ENCODE peak calls at places on chromosomes 11 and 22, in ten cellular contexts. N is Peyer's patch, Z is non-pigmented ciliary epithelial cell, Y is AG09309, Q is dermis microvascular lymphatic vessel endothelial cell, S is Kasumi-1, J is T-cell, R is lung, H is AML-193, L is germinal center. G is an unnamed sample.

GRCh38 chr22:28299760-28300159 is 379.9 kb downstream of the TTC28 start:
- DNase-seq in L (no peak), Z (no peak), N (no peak), S (no peak), H (no peak), Q (no peak), J (no peak), Y (peak), R (no peak), G (no peak)

GRCh38 chr22:20239063-20239950 is 28.8 kb downstream of the RTN4R start:
- DNase-seq in S (peak), Z (no peak), Q (peak), Y (no peak), N (peak), J (no peak), R (no peak), H (no peak), L (no peak), G (peak)

GRCh38 chr11:57240757-57241156 is 3.7 kb upstream of the APLNR start:
- DNase-seq in J (no peak), Q (no peak), Z (no peak), R (no peak), N (no peak), L (no peak), S (no peak), Y (no peak), H (no peak), G (no peak)

GRCh38 chr11:33931032-33931431 is 39.2 kb upstream of the LMO2 start:
- DNase-seq in L (no peak), H (no peak), Y (no peak), J (no peak), S (no peak), N (no peak), Z (no peak), R (no peak), Q (no peak), G (no peak)

GRCh38 chr11:13983081-13983751 is 20.7 kb downstream of the SPON1 start:
- DNase-seq in L (no peak), S (no peak), Y (no peak), J (no peak), N (no peak), Z (no peak), R (no peak), Q (no peak), H (no peak), G (peak)

GRCh38 chr22:50016988-50017700 is 4.6 kb upstream of the IL17REL start:
- DNase-seq in H (no peak), N (no peak), S (no peak), Z (no peak), R (no peak), Q (no peak), Y (no peak), L (no peak), J (no peak), G (no peak)

GRCh38 chr11:60873533-60873932 is 6.2 kb downstream of the ZP1 start:
- DNase-seq in J (no peak), L (no peak), Q (no peak), S (no peak), N (peak), R (no peak), Y (no peak), H (no peak), Z (no peak), G (no peak)

GRCh38 chr11:124807201-124807600 is 7.0 kb upstream of the MSANTD2 start:
- DNase-seq in H (no peak), R (no peak), L (no peak), J (no peak), N (no peak), Y (no peak), S (no peak), Q (no peak), Z (no peak), G (no peak)

GRCh38 chr11:133180201-133180600 is 352.1 kb downstream of the OPCML start:
- DNase-seq in Q (no peak), J (no peak), R (no peak), L (no peak), Y (no peak), S (no peak), H (no peak), N (no peak), Z (no peak), G (no peak)

GRCh38 chr11:111604392-111605009 is 2.3 kb downstream of the SIK2 start:
- DNase-seq in H (peak), Y (no peak), N (no peak), S (peak), J (no peak), Q (peak), R (no peak), Z (no peak), L (peak), G (no peak)

GRCh38 chr22:49023161-49023878 is 804.4 kb downstream of the BRD1 start:
- DNase-seq in J (no peak), L (no peak), S (no peak), Z (no peak), N (peak), H (no peak), Q (no peak), R (no peak), Y (no peak), G (peak)

GRCh38 chr11:1826552-1827094 is 8.2 kb upstream of the SYT8 start:
- DNase-seq in Q (no peak), Y (peak), N (peak), Z (no peak), S (peak), R (no peak), H (no peak), L (no peak), J (no peak), G (peak)

GRCh38 chr11:27420722-27421572 is 51.6 kb downstream of the LGR4 start:
- DNase-seq in L (no peak), Q (no peak), Z (no peak), H (no peak), S (no peak), J (no peak), N (no peak), R (no peak), Y (no peak), G (no peak)

GRCh38 chr11:31805037-31805628 is 6.0 kb downstream of the PAX6 start:
- DNase-seq in J (no peak), Y (no peak), S (no peak), R (no peak), L (no peak), Q (no peak), Z (no peak), H (no peak), N (no peak), G (no peak)

GRCh38 chr11:59802639-59803176 is 7.9 kb downstream of the MRPL16 start:
- DNase-seq in S (peak), Y (peak), H (peak), N (peak), J (no peak), L (peak), Z (no peak), R (no peak), Q (peak), G (no peak)

GRCh38 chr22:29290061-29290460 is 16.4 kb upstream of the GAS2L1 start:
- DNase-seq in Z (no peak), Y (no peak), L (no peak), J (no peak), Q (no peak), S (no peak), R (no peak), N (no peak), H (no peak), G (no peak)

GRCh38 chr11:120130176-120130980 is 7.5 kb downstream of the TRIM29 start:
- DNase-seq in Z (no peak), S (no peak), R (no peak), Y (no peak), N (peak), H (no peak), Q (no peak), L (no peak), J (no peak), G (peak)